ENCODE peak calls at places on chromosomes 7 and 10, in six cellular contexts. H is SK-N-SH, M is HepG2, E is NT2/D1, A is GM12878, S is K562. D is an unnamed sample.

GRCh38 chr10:35058134-35058533 is 32.0 kb downstream of the CUL2 start:
- DNase-seq in H (no peak), M (peak), E (no peak), A (peak), S (no peak), D (no peak)

GRCh38 chr10:59741048-59741447 is 12.2 kb downstream of the MRLN start:
- DNase-seq in H (no peak), M (no peak), E (no peak), A (no peak), S (no peak), D (no peak)

GRCh38 chr10:8049151-8049873 is 5.2 kb upstream of the GATA3 start:
- DNase-seq in H (peak), M (no peak), E (no peak), A (no peak), S (no peak), D (no peak)

GRCh38 chr10:128871671-128872231 is 595.3 kb upstream of the MGMT start:
- DNase-seq in H (no peak), M (no peak), E (no peak), A (no peak), S (no peak), D (no peak)

GRCh38 chr10:129274928-129275474 is 192.0 kb upstream of the MGMT start:
- DNase-seq in H (peak), M (no peak), E (peak), A (no peak), S (peak), D (no peak)

GRCh38 chr7:98771519-98772241 is 98.1 kb downstream of the TMEM130 start:
- DNase-seq in H (no peak), M (peak), E (peak), A (peak), S (no peak), D (no peak)

GRCh38 chr10:100482181-100482833 is 19.5 kb downstream of the WNT8B start:
- DNase-seq in H (peak), M (peak), E (peak), A (no peak), S (peak), D (peak)

GRCh38 chr10:128036746-128037542 is 89.3 kb downstream of the MKI67 start:
- DNase-seq in H (no peak), M (no peak), E (no peak), A (no peak), S (no peak), D (peak)

GRCh38 chr7:19262794-19263193 is 117.6 kb upstream of the FERD3L start:
- DNase-seq in H (no peak), M (no peak), E (no peak), A (no peak), S (no peak), D (no peak)

GRCh38 chr10:18332048-18332447 is 191.8 kb downstream of the CACNB2 start:
- DNase-seq in H (no peak), M (no peak), E (no peak), A (no peak), S (no peak), D (no peak)

GRCh38 chr7:77415474-77415821 is 701 bp downstream of the GSAP start:
- DNase-seq in H (no peak), M (no peak), E (no peak), A (no peak), S (no peak), D (no peak)

GRCh38 chr7:54653905-54654304 is 105.1 kb downstream of the SEC61G start:
- DNase-seq in H (no peak), M (no peak), E (no peak), A (no peak), S (no peak), D (no peak)

GRCh38 chr10:43774234-43774769 is 125.6 kb upstream of the ZNF32 start:
- DNase-seq in H (no peak), M (no peak), E (no peak), A (no peak), S (no peak), D (no peak)

GRCh38 chr7:80124870-80125269 is 9.8 kb upstream of the GNAI1 start:
- DNase-seq in H (no peak), M (no peak), E (no peak), A (no peak), S (no peak), D (no peak)

GRCh38 chr10:3096149-3096548 is 28.8 kb downstream of the PFKP start:
- DNase-seq in H (no peak), M (no peak), E (no peak), A (no peak), S (no peak), D (no peak)

GRCh38 chr10:11683529-11684320 is 58.5 kb upstream of the ECHDC3 start:
- DNase-seq in H (no peak), M (peak), E (no peak), A (no peak), S (no peak), D (no peak)

GRCh38 chr10:11684717-11685645 is 57.2 kb upstream of the ECHDC3 start:
- DNase-seq in H (no peak), M (no peak), E (peak), A (peak), S (peak), D (peak)

GRCh38 chr10:11687357-11687771 is 54.8 kb upstream of the ECHDC3 start:
- DNase-seq in H (no peak), M (no peak), E (no peak), A (no peak), S (no peak), D (peak)

GRCh38 chr10:11687779-11688447 is 54.3 kb upstream of the ECHDC3 start:
- DNase-seq in H (no peak), M (no peak), E (no peak), A (no peak), S (no peak), D (no peak)

GRCh38 chr10:11685787-11686218 is 56.4 kb upstream of the ECHDC3 start:
- DNase-seq in H (no peak), M (peak), E (no peak), A (peak), S (peak), D (peak)
- TF ChIP-seq YY1 in H (no peak), M (no peak), E (no peak), A (no peak), S (no peak), D (no peak)

DNA sequence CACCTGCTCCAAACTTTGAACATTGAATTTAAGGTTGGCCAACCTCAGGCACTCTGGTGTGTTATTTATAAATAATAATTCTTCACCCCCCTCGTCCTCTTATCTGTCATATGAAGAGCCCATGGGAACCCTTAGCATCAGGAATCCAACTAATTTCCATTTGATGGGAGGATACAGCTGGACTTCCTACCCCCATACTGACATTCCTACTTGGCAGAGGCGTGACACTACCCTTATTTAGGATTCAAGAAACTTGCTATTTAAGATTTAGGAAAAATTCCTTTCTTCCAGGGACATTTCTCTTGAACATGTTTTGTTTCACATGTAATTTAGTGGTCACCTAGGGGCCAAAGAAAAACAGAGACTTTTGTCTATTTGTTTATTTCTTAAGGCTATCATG is 171.9 kb upstream of the NRP1 start:
- DNase-seq in H (no peak), M (no peak), E (no peak), A (no peak), S (no peak), D (no peak)
- TF ChIP-seq YY1 in H (no peak), M (no peak), E (no peak), A (no peak), S (no peak), D (no peak)

DNA sequence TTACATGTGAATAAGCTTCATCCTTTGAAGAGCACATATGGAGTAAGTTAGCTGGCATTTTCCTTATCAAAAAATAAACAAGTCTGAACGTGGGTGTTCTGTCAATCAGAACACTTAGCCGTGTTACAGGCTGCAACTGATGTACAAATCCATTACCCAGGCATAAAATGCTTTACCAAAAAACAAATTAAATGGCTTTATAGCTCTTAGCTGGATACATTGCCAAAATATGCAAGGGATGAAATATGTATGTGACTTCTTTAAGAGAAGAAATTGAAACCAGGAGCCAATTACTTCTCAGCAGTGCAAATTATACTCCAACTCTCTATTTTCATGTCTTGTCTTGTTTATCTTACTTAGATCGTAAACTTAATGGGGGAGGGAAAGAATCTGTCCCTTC is 214.8 kb downstream of the DGKB start:
- DNase-seq in H (peak), M (no peak), E (no peak), A (no peak), S (no peak), D (no peak)
- TF ChIP-seq YY1 in H (no peak), M (no peak), E (no peak), A (no peak), S (no peak), D (no peak)

GRCh38 chr10:124867304-124867703 is 65.7 kb downstream of the ABRAXAS2 start:
- DNase-seq in H (no peak), M (no peak), E (no peak), A (no peak), S (no peak), D (no peak)

GRCh38 chr10:124865676-124866075 is 64.1 kb downstream of the ABRAXAS2 start:
- DNase-seq in H (no peak), M (no peak), E (no peak), A (no peak), S (no peak), D (no peak)

GRCh38 chr10:124866812-124867211 is 65.2 kb downstream of the ABRAXAS2 start:
- DNase-seq in H (no peak), M (no peak), E (no peak), A (no peak), S (no peak), D (no peak)

GRCh38 chr10:124860426-124860825 is 58.8 kb downstream of the ABRAXAS2 start:
- DNase-seq in H (no peak), M (no peak), E (no peak), A (no peak), S (no peak), D (no peak)

GRCh38 chr10:124864421-124865193 is 63.0 kb downstream of the ABRAXAS2 start:
- DNase-seq in H (no peak), M (peak), E (no peak), A (no peak), S (no peak), D (peak)
- TF ChIP-seq YY1 in H (no peak), M (no peak), E (no peak), A (no peak), S (no peak), D (peak)

GRCh38 chr7:38736135-38736534 is 105.0 kb upstream of the AMPH start:
- DNase-seq in H (no peak), M (no peak), E (no peak), A (no peak), S (no peak), D (no peak)
- TF ChIP-seq YY1 in H (no peak), M (no peak), E (no peak), A (no peak), S (no peak), D (no peak)

DNA sequence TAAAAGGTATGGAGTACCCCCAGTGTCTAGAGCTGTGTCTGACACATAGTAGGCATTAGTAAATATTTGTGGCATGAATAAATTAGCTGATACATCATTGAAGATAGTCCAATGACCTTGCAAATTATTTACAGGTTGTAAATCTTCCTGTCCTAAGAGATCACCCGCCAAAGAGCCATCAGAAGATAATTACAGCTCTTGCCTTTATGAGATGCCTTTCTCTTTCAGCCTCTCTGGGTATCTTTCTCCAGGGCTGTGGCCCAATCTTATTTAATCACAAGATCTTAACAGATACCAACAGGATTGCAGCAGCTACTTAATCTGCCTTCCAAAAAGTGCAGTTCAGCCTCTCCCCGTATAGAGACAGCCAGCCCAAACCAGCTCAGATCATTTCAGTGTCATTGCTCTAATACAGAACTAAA is 41.5 kb downstream of the MYOF start:
- DNase-seq in H (no peak), M (no peak), E (no peak), A (no peak), S (no peak), D (no peak)
- TF ChIP-seq YY1 in H (no peak), M (no peak), E (no peak), A (no peak), S (no peak), D (no peak)

DNA sequence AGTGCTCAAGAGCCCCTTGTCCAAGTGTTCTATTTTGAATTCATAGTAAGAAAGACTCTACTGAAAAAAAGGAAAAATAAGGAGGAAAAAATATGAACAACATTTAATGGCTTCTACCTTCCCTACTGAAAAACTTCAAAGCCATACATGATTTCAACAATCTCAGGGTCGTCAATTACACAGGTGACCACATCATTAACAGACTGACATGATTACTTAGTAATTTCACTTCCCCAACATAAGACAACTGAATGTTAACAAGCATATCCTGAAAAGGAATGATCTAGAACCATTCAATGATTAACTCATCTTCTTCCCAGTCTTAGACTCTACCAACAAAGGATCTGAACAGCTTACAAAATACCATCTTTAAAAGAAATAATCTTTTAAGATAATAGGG is 34.8 kb downstream of the MEOX2 start:
- DNase-seq in H (no peak), M (no peak), E (no peak), A (no peak), S (no peak), D (no peak)
- TF ChIP-seq YY1 in H (no peak), M (no peak), E (no peak), A (no peak), S (no peak), D (no peak)

DNA sequence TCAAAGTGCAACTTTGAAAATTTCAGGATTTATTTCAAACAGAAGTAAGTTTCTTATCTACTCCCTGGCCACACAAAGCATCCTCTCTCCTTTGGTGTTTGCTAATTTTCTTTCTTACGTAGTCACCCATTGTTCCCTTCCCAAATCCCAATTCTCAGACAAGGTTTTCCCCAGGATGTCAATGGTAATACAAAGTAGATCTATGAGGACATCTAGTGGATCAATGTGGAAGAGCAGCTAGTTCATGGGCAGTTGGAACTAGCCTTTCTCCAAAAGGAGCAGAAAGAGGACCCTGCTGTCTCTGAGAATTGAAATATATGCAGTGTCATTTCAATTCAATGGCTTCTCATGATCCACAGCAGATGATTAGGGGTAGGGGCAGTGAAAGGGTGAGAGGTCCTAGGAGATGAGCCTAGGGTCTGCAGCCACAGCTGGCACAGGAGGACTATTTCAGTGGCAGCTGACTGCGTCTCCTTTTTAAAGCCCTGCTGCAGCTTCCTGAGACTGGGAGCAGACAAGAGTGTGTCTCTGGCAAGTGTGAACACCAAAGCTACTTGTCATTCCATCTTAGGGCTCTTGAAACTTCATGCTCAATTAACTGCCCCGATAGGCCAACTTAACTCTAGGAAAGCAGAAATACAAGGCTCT is 632.6 kb downstream of the KCNMA1 start:
- DNase-seq in H (peak), M (peak), E (peak), A (no peak), S (peak), D (peak)
- TF ChIP-seq YY1 in H (no peak), M (no peak), E (no peak), A (no peak), S (no peak), D (no peak)

DNA sequence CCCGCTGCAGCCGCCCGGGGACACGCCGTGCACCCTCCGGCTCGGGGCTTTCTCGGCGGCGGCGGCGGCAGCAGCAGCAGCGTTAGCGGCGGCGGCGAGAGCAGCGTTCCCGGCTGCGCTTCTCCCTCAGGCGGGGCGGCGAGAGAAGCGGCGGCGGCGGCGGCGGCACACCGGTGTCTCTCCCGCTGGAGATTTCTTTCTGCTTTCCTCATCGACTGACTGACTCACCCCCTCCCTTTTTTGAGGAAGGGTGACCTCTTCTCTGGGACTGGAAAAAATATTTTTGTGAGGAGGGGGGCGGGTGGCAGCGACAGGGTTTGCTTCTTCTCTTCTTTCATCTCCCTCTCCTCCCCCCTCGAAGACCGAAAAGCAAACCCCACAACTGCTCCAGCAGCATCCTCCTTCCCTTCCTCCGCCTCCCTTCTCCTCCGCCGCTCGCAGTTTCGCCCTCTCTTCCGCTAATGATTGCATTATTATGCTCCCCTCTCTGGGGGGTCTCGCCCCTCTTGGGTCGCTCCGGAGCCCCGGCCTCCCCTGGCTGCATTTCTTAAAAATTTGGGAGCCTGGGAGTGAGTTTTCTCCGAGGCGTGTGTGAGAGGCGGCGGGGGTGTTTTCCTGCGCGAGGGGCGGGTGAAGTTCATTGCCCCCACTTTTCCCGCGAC is 343 bp downstream of the AUTS2 start:
- DNase-seq in H (no peak), M (no peak), E (no peak), A (no peak), S (peak), D (no peak)
- TF ChIP-seq YY1 in H (peak), M (no peak), E (no peak), A (no peak), S (no peak), D (no peak)